ENCODE peak calls at places on chromosome 2, in seven cellular contexts. J is NCI-H1417, R is memory B cell, V is astrocyte of the spinal cord, X is GM23248, M is fibroblast of the aortic adventitia, K is epithelial cell of esophagus. F is an unnamed sample.

GRCh38 chr2:133908171-133908570 is 339.9 kb upstream of the NCKAP5 start:
- DNase-seq in J (no peak), K (no peak), X (no peak), M (no peak), R (no peak), V (no peak), F (no peak)

GRCh38 chr2:235779444-235779896 is 285.6 kb downstream of the AGAP1 start:
- DNase-seq in R (peak), K (peak), M (peak), X (peak), J (peak), V (peak), F (peak)

GRCh38 chr2:150610670-150611279 is 123.3 kb upstream of the RND3 start:
- DNase-seq in V (peak), K (peak), J (no peak), R (no peak), X (peak), M (peak), F (peak)

GRCh38 chr2:173652731-173653426 is 298.2 kb downstream of the CDCA7 start:
- DNase-seq in J (peak), X (peak), K (peak), V (peak), R (no peak), M (peak), F (no peak)

GRCh38 chr2:11533278-11534077 is at the start of gene GREB1:
- DNase-seq in V (no peak), M (peak), K (peak), J (peak), R (no peak), X (peak), F (no peak)

GRCh38 chr2:219687266-219687665 is 59.8 kb downstream of the SLC4A3 start:
- DNase-seq in R (no peak), M (peak), X (peak), V (peak), J (no peak), K (no peak), F (no peak)

GRCh38 chr2:227608469-227609338 is 5.9 kb downstream of the SCYGR3 start:
- DNase-seq in V (no peak), X (no peak), J (no peak), R (peak), M (no peak), K (no peak), F (no peak)

GRCh38 chr2:241577413-241578122 is 19.0 kb downstream of the BOK start:
- DNase-seq in V (peak), R (no peak), X (peak), J (no peak), M (peak), K (no peak), F (no peak)

GRCh38 chr2:152056418-152056817 is 42.4 kb downstream of the CACNB4 start:
- DNase-seq in V (no peak), X (no peak), K (no peak), M (no peak), R (no peak), J (no peak), F (no peak)

GRCh38 chr2:7907041-7907440 is 774.8 kb upstream of the ID2 start:
- DNase-seq in V (no peak), K (no peak), R (no peak), M (no peak), X (no peak), J (no peak), F (no peak)

GRCh38 chr2:15679386-15679924 is 87.8 kb downstream of the DDX1 start:
- DNase-seq in K (no peak), R (no peak), X (no peak), M (no peak), V (no peak), J (no peak), F (no peak)

GRCh38 chr2:148999451-148999891 is 39.0 kb upstream of the LYPD6B start:
- DNase-seq in X (peak), V (no peak), R (no peak), M (no peak), K (no peak), J (no peak), F (no peak)

GRCh38 chr2:144133881-144134280 is 386.0 kb downstream of the ZEB2 start:
- DNase-seq in K (no peak), M (no peak), R (no peak), V (no peak), J (no peak), X (no peak), F (no peak)

GRCh38 chr2:120503206-120503792 is 157.4 kb downstream of the INHBB start:
- DNase-seq in X (no peak), R (no peak), J (no peak), K (no peak), V (no peak), M (no peak), F (no peak)

GRCh38 chr2:190786404-190787166 is 94.0 kb upstream of the GLS start:
- DNase-seq in K (no peak), R (no peak), V (no peak), M (peak), X (no peak), J (no peak), F (no peak)

F was measured in GM19239.